ENCODE peak calls at places on chromosomes 1 and 21, in ten cellular contexts. U, L, O, Q, D, P, Z, C, K and W are unnamed samples.

GRCh38 chr1:244104309-244105060 is 53.4 kb downstream of the ZBTB18 start:
- DNase-seq in P (no peak), K (no peak), C (no peak), Q (no peak), L (peak), D (no peak), Z (no peak), U (no peak), O (no peak), W (peak)

GRCh38 chr1:226633541-226634155 is 85.1 kb downstream of the STUM start:
- DNase-seq in L (no peak), K (no peak), U (no peak), Z (no peak), O (no peak), C (no peak), Q (no peak), D (no peak), P (peak), W (no peak)

GRCh38 chr1:201877877-201878339 is 10.8 kb upstream of the SHISA4 start:
- DNase-seq in D (no peak), P (no peak), U (no peak), Z (no peak), O (peak), K (peak), C (no peak), L (peak), Q (no peak), W (no peak)

GRCh38 chr1:241765390-241765789 is 82.6 kb upstream of the EXO1 start:
- DNase-seq in L (no peak), O (no peak), U (no peak), D (no peak), C (no peak), Z (no peak), P (no peak), K (no peak), Q (no peak), W (no peak)

GRCh38 chr1:74699331-74699730 is 25.7 kb upstream of the ERICH3 start:
- DNase-seq in C (no peak), P (no peak), K (no peak), O (no peak), U (no peak), L (no peak), Z (no peak), Q (no peak), D (no peak), W (no peak)

GRCh38 chr1:68120136-68120791 is 69.8 kb upstream of the DIRAS3 start:
- DNase-seq in P (no peak), K (peak), D (no peak), C (no peak), L (peak), Z (no peak), O (peak), U (peak), Q (no peak), W (peak)

GRCh38 chr1:70140894-70141293 is 64.5 kb downstream of the LRRC40 start:
- DNase-seq in Q (no peak), L (no peak), O (peak), U (no peak), P (no peak), C (no peak), K (no peak), Z (no peak), D (no peak), W (no peak)

GRCh38 chr1:235739124-235739523 is 89.5 kb upstream of the GNG4 start:
- DNase-seq in D (no peak), O (no peak), Z (no peak), P (no peak), K (no peak), L (no peak), C (no peak), Q (no peak), U (no peak), W (no peak)

GRCh38 chr1:245516178-245516829 is 361.5 kb downstream of the KIF26B start:
- DNase-seq in U (no peak), D (no peak), C (no peak), L (no peak), K (no peak), O (peak), Z (no peak), P (no peak), Q (no peak), W (no peak)

GRCh38 chr21:44874497-44875331 is 1.2 kb upstream of the PTTG1IP start:
- DNase-seq in U (peak), Q (no peak), L (no peak), P (peak), D (no peak), Z (no peak), K (peak), C (peak), O (peak), W (no peak)

GRCh38 chr1:147768582-147768981 is 8.2 kb upstream of the GJA5 start:
- DNase-seq in K (no peak), D (no peak), Z (no peak), O (no peak), Q (no peak), P (no peak), L (no peak), U (no peak), C (no peak), W (no peak)

GRCh38 chr1:172764378-172764777 is 105.5 kb downstream of the FASLG start:
- DNase-seq in C (no peak), U (no peak), Q (peak), Z (no peak), K (peak), O (no peak), L (no peak), P (peak), D (peak), W (no peak)

GRCh38 chr21:33894736-33895288 is 20.8 kb downstream of the ATP5PO start:
- DNase-seq in U (peak), Q (peak), L (no peak), O (peak), D (peak), K (peak), C (peak), P (peak), Z (peak), W (peak)

GRCh38 chr1:45843474-45843905 is 40.1 kb downstream of the MAST2 start:
- DNase-seq in L (no peak), K (no peak), O (no peak), U (peak), P (no peak), Z (no peak), C (no peak), Q (no peak), D (no peak), W (peak)

GRCh38 chr1:207007352-207008033 is 25.1 kb downstream of the C1orf116 start:
- DNase-seq in K (no peak), U (no peak), D (no peak), L (peak), C (no peak), O (no peak), P (no peak), Z (no peak), Q (no peak), W (peak)

GRCh38 chr1:179385510-179385909 is 19.7 kb downstream of the AXDND1 start:
- DNase-seq in C (no peak), D (no peak), U (no peak), L (no peak), Q (no peak), Z (no peak), O (no peak), P (no peak), K (no peak), W (no peak)

GRCh38 chr1:26302733-26303405 is 3.6 kb downstream of the UBXN11 start:
- DNase-seq in C (no peak), Z (no peak), P (no peak), K (no peak), L (peak), D (no peak), Q (no peak), O (peak), U (no peak), W (no peak)

GRCh38 chr21:43352568-43353281 is 74.2 kb downstream of the SIK1 start:
- DNase-seq in K (peak), D (no peak), C (no peak), P (no peak), Q (peak), O (peak), U (peak), Z (no peak), L (no peak), W (no peak)

GRCh38 chr1:21734526-21734925 is 48.4 kb downstream of the USP48 start:
- DNase-seq in C (no peak), U (no peak), P (no peak), Z (no peak), O (no peak), Q (no peak), D (no peak), L (no peak), K (no peak), W (no peak)